ENCODE peak calls at places on chromosome 20, in four cellular contexts. L is heart left ventricle, H is hepatocyte, S is IMR-90. D is an unnamed sample.

GRCh38 chr20:50429412-50429811 is 80.8 kb upstream of the PTPN1 start:
- DNase-seq in L (no peak), H (no peak), S (no peak), D (no peak)

GRCh38 chr20:63553933-63554290 is at the start of gene FNDC11:
- DNase-seq in L (no peak), H (peak), S (no peak), D (no peak)

GRCh38 chr20:1803216-1804128 is 91.7 kb upstream of the SIRPA start:
- DNase-seq in L (peak), H (peak), S (peak), D (peak)

GRCh38 chr20:33046412-33046811 is 7.3 kb upstream of the BPIFB3 start:
- DNase-seq in L (no peak), H (no peak), S (no peak), D (no peak)

GRCh38 chr20:23725102-23725501 is 25.6 kb downstream of the CST1 start:
- DNase-seq in L (no peak), H (no peak), S (no peak), D (no peak)

GRCh38 chr20:45052698-45053440 is 48.1 kb downstream of the KCNS1 start:
- DNase-seq in L (no peak), H (no peak), S (peak), D (no peak)

GRCh38 chr20:12414446-12415274 is 497.0 kb downstream of the BTBD3 start:
- DNase-seq in L (no peak), H (peak), S (no peak), D (peak)

GRCh38 chr20:36493013-36493800 is 48.1 kb upstream of the MYL9 start:
- DNase-seq in L (no peak), H (no peak), S (no peak), D (no peak)

GRCh38 chr20:2815242-2815900 is 584 bp downstream of the C20orf141 start:
- DNase-seq in L (no peak), H (no peak), S (no peak), D (no peak)

GRCh38 chr20:23753194-23753548 is 2.4 kb upstream of the CST1 start:
- DNase-seq in L (no peak), H (no peak), S (no peak), D (no peak)

GRCh38 chr20:62832212-62832922 is 15.5 kb downstream of the COL9A3 start:
- DNase-seq in L (peak), H (peak), S (no peak), D (no peak)

GRCh38 chr20:20685635-20686034 is 26.8 kb downstream of the RALGAPA2 start:
- DNase-seq in L (no peak), H (no peak), S (no peak), D (no peak)

GRCh38 chr20:14569631-14570030 is 232.2 kb upstream of the FLRT3 start:
- DNase-seq in L (no peak), H (no peak), S (no peak), D (no peak)

GRCh38 chr20:52204136-52204535 is 12.6 kb upstream of the ZFP64 start:
- DNase-seq in L (no peak), H (no peak), S (no peak), D (no peak)

GRCh38 chr20:52060794-52061714 is 130.5 kb downstream of the ZFP64 start:
- DNase-seq in L (no peak), H (peak), S (no peak), D (no peak)

GRCh38 chr20:10093087-10093591 is 58.4 kb downstream of the ANKEF1 start:
- DNase-seq in L (no peak), H (peak), S (peak), D (no peak)

D was measured in putamen.